ENCODE peak calls at places on chromosomes 6 and 20, in nine cellular contexts. L is cardiac muscle cell; A is astrocyte; X is CD8-positive, alpha-beta T cell; J is foreskin keratinocyte; Q is left lung; Y is left ventricle myocardium inferior; N is psoas muscle; C is ovary. U is an unnamed sample. For H3K4me1 and H3K27me3, the result is how much of the 10 kb centered on the place peaks cover.

GRCh38 chr6:152404936-152405595 is 232.1 kb downstream of the SYNE1 start:
- DNase-seq in J (peak), Q (no peak), L (no peak), N (no peak), X (no peak), Y (no peak), A (no peak), C (no peak), U (no peak)

GRCh38 chr6:87875781-87876180 is 171.9 kb upstream of the SPACA1 start:
- DNase-seq in J (no peak), X (no peak), A (no peak), Y (no peak), L (no peak), N (no peak), C (no peak), Q (no peak), U (no peak)

GRCh38 chr6:10759312-10759839 is 11.8 kb downstream of the TMEM14B start:
- DNase-seq in N (no peak), J (peak), X (no peak), C (no peak), Q (no peak), L (peak), A (peak), Y (no peak), U (no peak)

GRCh38 chr6:33170176-33171095 is 21.8 kb downstream of the COL11A2 start:
- DNase-seq in C (no peak), L (no peak), A (no peak), Y (no peak), J (no peak), X (no peak), N (no peak), Q (peak), U (no peak)

GRCh38 chr6:136174510-136174909 is 75.6 kb downstream of the MTFR2 start:
- DNase-seq in Y (no peak), Q (no peak), A (no peak), N (no peak), L (no peak), C (no peak), X (no peak), J (no peak), U (no peak)

GRCh38 chr6:71404145-71404966 is 115.7 kb downstream of the OGFRL1 start:
- DNase-seq in C (no peak), Q (no peak), N (no peak), X (no peak), L (peak), Y (no peak), J (peak), A (peak), U (no peak)

GRCh38 chr6:165086746-165087145 is 222.7 kb downstream of the C6orf118 start:
- DNase-seq in J (no peak), X (no peak), Y (no peak), C (no peak), A (no peak), Q (no peak), L (no peak), N (no peak), U (no peak)

GRCh38 chr6:118776607-118777549 is 117.1 kb upstream of the ASF1A start:
- DNase-seq in A (peak), J (peak), C (peak), Q (peak), X (peak), L (peak), N (peak), Y (peak), U (no peak)

GRCh38 chr20:50020283-50020682 is 37.5 kb downstream of the SNAI1 start:
- DNase-seq in Y (no peak), J (peak), C (no peak), N (no peak), A (peak), X (no peak), Q (no peak), L (no peak), U (no peak)

GRCh38 chr6:5584072-5584471 is 322.8 kb downstream of the FARS2 start:
- DNase-seq in L (no peak), X (no peak), A (peak), N (no peak), Y (no peak), C (no peak), Q (no peak), J (no peak), U (no peak)

GRCh38 chr20:63320041-63320511 is 27.1 kb downstream of the COL20A1 start:
- DNase-seq in Y (no peak), X (no peak), L (no peak), J (no peak), Q (no peak), C (peak), N (peak), A (no peak), U (peak)

GRCh38 chr20:48523191-48523757 is 304.5 kb downstream of the PREX1 start:
- DNase-seq in Y (no peak), Q (no peak), A (peak), L (peak), J (peak), C (no peak), N (no peak), X (no peak), U (no peak)

GRCh38 chr6:105896052-105896820 is 189.9 kb upstream of the PRDM1 start:
- DNase-seq in L (no peak), Q (no peak), A (peak), N (no peak), X (no peak), Y (no peak), C (no peak), J (no peak), U (no peak)

GRCh38 chr6:154613137-154613676 is 102.7 kb upstream of the CNKSR3 start:
- DNase-seq in J (peak), L (no peak), N (no peak), X (no peak), Q (no peak), Y (no peak), A (peak), C (no peak), U (no peak)

GRCh38 chr6:146087386-146087785 is 58.5 kb downstream of the GRM1 start:
- DNase-seq in Q (no peak), A (no peak), X (no peak), L (no peak), Y (no peak), N (no peak), C (no peak), J (no peak), U (no peak)

GRCh38 chr6:136959471-136959891 is 37.4 kb downstream of the SLC35D3 start:
- DNase-seq in J (no peak), C (no peak), A (no peak), X (no peak), N (no peak), Y (no peak), L (peak), Q (no peak), U (peak)

GRCh38 chr20:51230727-51231126 is 207.8 kb upstream of the KCNG1 start:
- DNase-seq in L (no peak), C (no peak), Y (no peak), N (no peak), A (no peak), J (peak), Q (no peak), X (no peak), U (no peak)

GRCh38 chr6:34608321-34609091 is 52.4 kb upstream of the SPDEF start:
- DNase-seq in N (no peak), A (no peak), Q (no peak), C (no peak), L (no peak), J (no peak), X (no peak), Y (no peak), U (no peak)

GRCh38 chr6:44800171-44800671 is 412.7 kb downstream of the CDC5L start:
- DNase-seq in Q (no peak), L (peak), A (peak), N (no peak), C (peak), J (peak), Y (no peak), X (no peak), U (no peak)

GRCh38 chr20:53157443-53158408 is 185.6 kb downstream of the TSHZ2 start:
- DNase-seq in X (no peak), A (no peak), N (peak), Q (peak), Y (no peak), J (no peak), C (peak), L (no peak), U (peak)

GRCh38 chr6:42088101-42088591 is 37.8 kb downstream of the TAF8 start:
- DNase-seq in N (no peak), Y (peak), Q (no peak), A (peak), L (no peak), X (no peak), J (peak), C (no peak), U (no peak)

GRCh38 chr20:33531047-33531877 is 41.4 kb downstream of the CBFA2T2 start:
- DNase-seq in Y (no peak), X (no peak), Q (no peak), J (no peak), L (peak), C (no peak), A (peak), N (no peak), U (no peak)

GRCh38 chr20:2750343-2751251 is 49.8 kb downstream of the CPXM1 start:
- DNase-seq in Q (peak), X (no peak), J (peak), C (peak), L (no peak), Y (no peak), A (no peak), N (peak), U (peak)

GRCh38 chr6:106253194-106253593 is 72.4 kb downstream of the ATG5 start:
- DNase-seq in L (no peak), Y (no peak), A (peak), X (no peak), J (peak), N (no peak), Q (no peak), C (no peak), U (no peak)

GRCh38 chr6:112717856-112718255 is 370.7 kb downstream of the RFPL4B start:
- DNase-seq in C (no peak), L (no peak), A (peak), N (no peak), X (no peak), J (no peak), Q (no peak), Y (no peak), U (no peak)

GRCh38 chr20:59342017-59342957 is 41.9 kb downstream of the EDN3 start:
- DNase-seq in Q (no peak), A (no peak), Y (no peak), J (no peak), L (no peak), C (no peak), X (no peak), N (no peak), U (no peak)

GRCh38 chr6:39206250-39206721 is 23.0 kb downstream of the KCNK5 start:
- DNase-seq in A (no peak), L (no peak), Y (no peak), N (no peak), J (no peak), X (no peak), Q (peak), C (no peak), U (peak)

GRCh38 chr20:60000271-60001026 is 42.2 kb downstream of the CDH26 start:
- DNase-seq in Y (no peak), C (no peak), N (no peak), L (no peak), A (no peak), J (no peak), Q (no peak), X (no peak), U (no peak)

GRCh38 chr6:170056329-170056728 is 234.5 kb downstream of the DLL1 start:
- DNase-seq in Q (peak), C (no peak), A (no peak), N (no peak), L (no peak), J (no peak), Y (no peak), X (no peak), U (no peak)

GRCh38 chr6:70369332-70369950 is 43.9 kb upstream of the FAM135A start:
- DNase-seq in Y (peak), J (peak), L (peak), A (peak), C (peak), X (peak), N (peak), Q (peak), U (peak)

GRCh38 chr20:40962733-40963504 is 65.7 kb upstream of the TOP1 start:
- DNase-seq in C (peak), Q (peak), J (peak), A (no peak), X (peak), L (peak), N (peak), Y (peak), U (peak)

GRCh38 chr20:3889489-3890409 is 562 bp downstream of the PANK2 start:
- DNase-seq in Q (peak), X (no peak), Y (peak), J (peak), L (peak), A (no peak), N (peak), C (peak), U (peak)

GRCh38 chr6:75279418-75279817 is 5.2 kb downstream of the TMEM30A start:
- DNase-seq in X (no peak), A (no peak), Q (no peak), Y (no peak), J (no peak), L (no peak), N (no peak), C (no peak), U (no peak)
- H3K4me1 ChIP-seq in X (under half), A (under half), Q (under half), Y (half or more), J (under half), L (under half), N (half or more), C (under half), U (half or more)

GRCh38 chr6:138403324-138403800 is 661 bp upstream of the HEBP2 start:
- DNase-seq in A (no peak), N (peak), X (no peak), Q (peak), L (peak), J (peak), C (peak), Y (peak), U (peak)

GRCh38 chr6:138401960-138402832 is 1.8 kb upstream of the HEBP2 start:
- DNase-seq in X (no peak), J (no peak), Q (no peak), Y (no peak), A (no peak), L (no peak), C (no peak), N (no peak), U (no peak)

GRCh38 chr6:138403801-138404665 is at the start of gene HEBP2:
- DNase-seq in Q (peak), L (peak), X (peak), J (peak), A (peak), N (peak), Y (peak), C (peak), U (peak)

GRCh38 chr6:138404666-138405337 is 779 bp downstream of the HEBP2 start:
- DNase-seq in J (no peak), A (no peak), X (no peak), Q (peak), N (peak), Y (peak), C (peak), L (peak), U (peak)

GRCh38 chr6:138402833-138403187 is 1.2 kb upstream of the HEBP2 start:
- DNase-seq in X (no peak), Q (no peak), Y (no peak), C (no peak), A (no peak), J (no peak), L (no peak), N (no peak), U (no peak)
- TF ChIP-seq CTCF in X (no peak), Q (no peak), Y (no peak), C (no peak), A (no peak), J (no peak), L (no peak), N (no peak), U (no peak)

DNA sequence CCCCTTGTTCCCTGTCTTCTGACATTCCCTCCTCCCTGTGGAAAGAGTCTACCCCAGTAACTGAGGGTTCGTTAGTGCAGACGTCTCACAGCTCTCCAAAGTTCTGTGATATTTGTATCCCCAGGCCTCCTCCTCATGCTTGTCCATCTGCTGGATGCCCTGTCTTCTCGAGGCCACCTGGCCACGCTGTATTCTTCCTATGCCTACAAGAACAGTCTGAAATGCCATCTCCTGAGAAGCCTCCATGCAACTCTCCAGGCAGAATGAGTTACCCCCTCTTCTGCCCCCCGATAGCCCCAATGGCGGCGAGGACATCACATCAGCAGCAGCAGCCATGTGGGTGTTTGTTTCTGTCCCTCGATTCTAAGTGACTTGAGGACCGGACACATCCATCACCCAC is 9.3 kb downstream of the ULBP2 start:
- DNase-seq in A (no peak), X (no peak), Y (no peak), N (no peak), L (no peak), Q (no peak), J (no peak), C (no peak), U (no peak)
- H3K27me3 ChIP-seq in A (under half), X (under half), Y (half or more), N (under half), L (half or more), Q (under half), J (half or more), C (under half), U (half or more)

GRCh38 chr20:57585466-57586213 is 24.7 kb downstream of the PCK1 start:
- DNase-seq in J (no peak), X (no peak), Y (no peak), N (no peak), L (no peak), Q (no peak), A (no peak), C (no peak), U (no peak)
- H3K4me1 ChIP-seq in J (under half), X (under half), Y (under half), N (under half), L (under half), Q (under half), A (under half), C (under half), U (under half)

DNA sequence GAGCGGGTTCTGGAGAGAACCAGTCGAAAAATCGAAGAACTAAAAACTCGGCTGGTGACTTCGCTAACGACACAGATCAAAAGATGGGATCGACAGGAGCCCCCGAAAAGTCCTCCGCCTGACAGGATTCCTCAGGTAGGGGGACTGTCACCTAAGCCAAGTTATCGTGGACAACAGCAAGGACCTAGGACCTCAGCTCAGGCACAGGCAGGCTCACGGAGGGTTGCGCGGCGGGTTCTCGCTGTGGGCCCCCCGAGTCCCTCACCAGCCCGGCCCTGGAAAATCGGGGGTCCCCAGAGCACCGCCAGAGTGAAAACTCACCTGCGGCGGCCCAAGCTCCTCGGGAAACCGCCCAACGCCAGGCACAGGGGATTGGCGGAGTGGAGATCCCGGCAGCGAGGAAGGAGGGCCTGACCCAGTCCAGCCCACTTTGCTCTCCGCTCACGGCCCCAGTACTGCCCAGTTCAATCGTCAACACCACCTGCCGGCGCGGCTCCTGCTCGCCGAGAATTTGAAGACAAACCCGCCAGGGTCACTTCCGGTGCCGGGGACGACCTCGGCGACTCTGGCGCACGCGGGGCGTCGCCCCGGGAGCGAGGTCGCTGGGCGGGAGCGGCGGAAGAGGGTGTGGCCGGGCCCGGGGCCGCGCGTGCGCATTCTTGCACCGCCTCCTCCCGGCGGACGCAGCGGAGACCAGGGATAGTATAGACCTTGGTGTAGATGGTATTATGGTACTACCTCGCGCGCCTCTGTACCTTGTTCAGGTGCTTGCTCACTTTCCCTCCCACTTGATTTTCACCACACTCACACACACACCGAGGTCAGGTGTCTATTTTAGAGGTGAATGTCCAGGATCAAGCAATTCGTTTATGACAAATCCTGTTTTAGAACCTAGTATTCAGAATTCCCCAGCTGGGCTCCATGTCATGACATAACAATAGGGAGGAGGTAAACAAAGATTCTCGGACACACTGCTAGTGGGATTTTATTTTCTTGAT is at the start of gene KATNA1:
- DNase-seq in A (peak), X (peak), C (peak), Q (peak), L (peak), Y (peak), N (peak), J (peak), U (peak)
- TF ChIP-seq CTCF in A (no peak), X (no peak), C (no peak), Q (no peak), L (no peak), Y (peak), N (no peak), J (peak), U (peak)

GRCh38 chr20:982754-983153 is 19.4 kb downstream of the RSPO4 start:
- DNase-seq in J (no peak), A (no peak), Q (no peak), N (no peak), L (no peak), Y (no peak), X (no peak), C (no peak), U (no peak)
- H3K27me3 ChIP-seq in J (under half), A (under half), Q (under half), N (under half), L (under half), Y (half or more), X (under half), C (under half), U (under half)

GRCh38 chr6:110530671-110531070 is 54.3 kb upstream of the SLC22A16 start:
- DNase-seq in C (no peak), A (no peak), L (no peak), Y (no peak), X (no peak), Q (no peak), J (peak), N (no peak), U (no peak)
- H3K4me1 ChIP-seq in C (under half), A (under half), L (under half), Y (under half), X (under half), Q (under half), J (under half), N (under half), U (under half)

GRCh38 chr6:116461563-116462507 is 660 bp downstream of the CALHM6 start:
- DNase-seq in L (peak), Y (peak), Q (peak), C (peak), X (peak), J (peak), N (peak), A (peak), U (peak)
- TF ChIP-seq CTCF in L (peak), Y (no peak), Q (no peak), C (no peak), X (no peak), J (peak), N (no peak), A (no peak), U (no peak)

DNA sequence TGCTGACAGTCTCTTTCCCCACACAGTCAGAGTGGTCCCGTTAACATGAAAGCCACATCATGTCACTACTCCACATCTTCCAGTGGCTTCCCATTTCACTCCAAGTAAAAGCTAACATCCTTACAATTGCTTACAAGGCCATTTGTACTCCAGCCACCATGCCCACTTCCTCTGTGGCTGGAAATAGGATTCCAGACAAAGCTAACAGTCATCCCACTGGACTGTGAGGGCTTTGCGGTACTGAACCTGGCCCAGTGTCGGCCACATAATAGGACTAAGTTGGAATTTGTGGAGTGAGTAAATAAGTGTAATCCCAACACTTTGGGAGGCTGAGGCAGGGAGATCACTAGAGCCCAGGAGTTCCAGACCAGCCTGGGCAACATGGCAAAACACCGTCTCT is 10.9 kb downstream of the CCM2L start:
- DNase-seq in C (no peak), N (no peak), J (no peak), Y (no peak), A (no peak), Q (no peak), X (no peak), L (no peak), U (no peak)
- H3K27me3 ChIP-seq in C (under half), N (under half), J (half or more), Y (half or more), A (half or more), Q (under half), X (under half), L (under half), U (under half)

U was measured in lower lobe of right lung.